ENCODE peak calls at places on chromosomes 3 and 15, in four cellular contexts. H is heart left ventricle, Y is tibial nerve, D is fibroblast of the aortic adventitia. F is an unnamed sample.
A peak's percentile ranks its signal among the peaks of the same experiment; 100 is the strongest.

GRCh38 chr3:97074546-97074945 is 260.2 kb downstream of the EPHA6 start:
- DNase-seq in D (no peak), H (no peak), Y (no peak), F (no peak)

GRCh38 chr3:168782193-168782592 is 686.5 kb upstream of the GOLIM4 start:
- DNase-seq in D (no peak), H (no peak), Y (no peak), F (no peak)

GRCh38 chr3:184566441-184567414 is 5.1 kb downstream of the EPHB3 start:
- DNase-seq in Y (no peak), D (no peak), H (no peak), F (no peak)

GRCh38 chr3:99972380-99973104 is 141.8 kb downstream of the FILIP1L start:
- DNase-seq in D (no peak), Y (no peak), H (no peak), F (no peak)

GRCh38 chr3:157618075-157618760 is 115.0 kb upstream of the VEPH1 start:
- DNase-seq in D (peak; percentile 85), H (no peak), Y (no peak), F (peak; percentile 60)

GRCh38 chr3:4647411-4647810 is 154.3 kb downstream of the ITPR1 start:
- DNase-seq in D (no peak), Y (no peak), H (no peak), F (no peak)

GRCh38 chr3:66468016-66468735 is 32.6 kb downstream of the LRIG1 start:
- DNase-seq in D (peak; percentile 39), H (no peak), Y (no peak), F (no peak)

GRCh38 chr15:75732809-75733451 is 20.3 kb upstream of the CSPG4 start:
- DNase-seq in H (peak; percentile 75), D (peak; percentile 72), Y (peak; percentile 84), F (peak; percentile 59)

GRCh38 chr3:52088445-52089367 is 32.3 kb upstream of the DUSP7 start:
- DNase-seq in Y (peak; percentile 56), D (peak; percentile 60), H (no peak), F (no peak)

GRCh38 chr15:62986948-62987347 is 55.6 kb upstream of the TPM1 start:
- DNase-seq in Y (no peak), D (no peak), H (no peak), F (no peak)

GRCh38 chr15:53453253-53454105 is 306.0 kb downstream of the WDR72 start:
- DNase-seq in D (no peak), Y (no peak), H (no peak), F (no peak)

GRCh38 chr3:32453346-32453745 is 49.3 kb downstream of the CMTM6 start:
- DNase-seq in D (peak; percentile 67), Y (no peak), H (no peak), F (no peak)

GRCh38 chr3:103949690-103950089 is 1417.0 kb upstream of the ALCAM start:
- DNase-seq in H (no peak), Y (no peak), D (no peak), F (no peak)

GRCh38 chr3:150346956-150347863 is 60.9 kb upstream of the TSC22D2 start:
- DNase-seq in D (peak; percentile 49), H (no peak), Y (no peak), F (no peak)

GRCh38 chr15:94412979-94413741 is 181.8 kb downstream of the MCTP2 start:
- DNase-seq in Y (no peak), H (no peak), D (peak; percentile 27), F (peak; percentile 32)

GRCh38 chr3:129616713-129617112 is 10.2 kb upstream of the PLXND1 start:
- DNase-seq in D (peak; percentile 64), H (peak; percentile 50), Y (no peak), F (no peak)

GRCh38 chr3:88061749-88062148 is 2.7 kb downstream of the ZNF654 start:
- DNase-seq in Y (no peak), D (peak; percentile 20), H (no peak), F (no peak)

GRCh38 chr3:49930922-49931321 is 1.3 kb upstream of the MON1A start:
- DNase-seq in D (no peak), H (no peak), Y (no peak), F (no peak)

GRCh38 chr3:124144035-124144814 is 152.3 kb upstream of the ROPN1 start:
- DNase-seq in H (peak; percentile 21), D (no peak), Y (no peak), F (no peak)

GRCh38 chr3:23041918-23042696 is 161.0 kb upstream of the UBE2E2 start:
- DNase-seq in H (no peak), D (peak; percentile 79), Y (peak; percentile 63), F (no peak)

GRCh38 chr3:71409352-71409751 is 174.2 kb downstream of the FOXP1 start:
- DNase-seq in H (no peak), Y (no peak), D (no peak), F (no peak)

GRCh38 chr15:80530737-80531365 is 126.7 kb downstream of the ARNT2 start:
- DNase-seq in D (peak; percentile 98), Y (no peak), H (no peak), F (no peak)

GRCh38 chr3:168029705-168030104 is 66.0 kb downstream of the GOLIM4 start:
- DNase-seq in Y (no peak), D (no peak), H (no peak), F (no peak)

GRCh38 chr15:77104155-77104554 is 33.2 kb upstream of the TSPAN3 start:
- DNase-seq in H (peak; percentile 44), Y (no peak), D (peak; percentile 89), F (no peak)

GRCh38 chr3:12714278-12714677 is 44.8 kb downstream of the TMEM40 start:
- DNase-seq in H (no peak), D (no peak), Y (no peak), F (no peak)